ENCODE peak calls at places on chromosomes 11 and 22, in nine cellular contexts. M is nephron progenitor cell, S is HCT116, E is PC-3, U is GM20000, N is Peyer's patch, F is GM13976, P is AG10803, J is colonic mucosa. W is an unnamed sample.

GRCh38 chr22:42716649-42717127 is 4.0 kb downstream of the A4GALT start:
- DNase-seq in P (no peak), U (peak), M (no peak), S (no peak), N (peak), J (no peak), E (no peak), F (peak), W (no peak)

GRCh38 chr22:35892192-35892591 is 136.4 kb downstream of the RBFOX2 start:
- DNase-seq in N (no peak), S (no peak), E (peak), J (no peak), U (no peak), F (no peak), P (peak), M (no peak), W (peak)

GRCh38 chr11:94769897-94770296 is 1.7 kb downstream of the AMOTL1 start:
- DNase-seq in U (no peak), N (no peak), J (no peak), S (no peak), E (peak), F (no peak), P (no peak), M (no peak), W (no peak)

GRCh38 chr11:63532799-63533475 is 3.7 kb upstream of the PLAAT4 start:
- DNase-seq in F (no peak), P (no peak), U (no peak), E (no peak), S (no peak), M (no peak), J (no peak), N (no peak), W (no peak)

GRCh38 chr11:17208257-17208999 is 642 bp upstream of the PIK3C2A start:
- DNase-seq in N (peak), P (peak), F (peak), M (no peak), J (peak), E (peak), U (peak), S (peak), W (peak)

GRCh38 chr11:106691807-106692365 is 326.4 kb downstream of the GUCY1A2 start:
- DNase-seq in F (no peak), N (no peak), J (no peak), U (no peak), P (no peak), M (no peak), S (no peak), E (peak), W (no peak)

GRCh38 chr11:76637491-76638266 is 32.9 kb downstream of the LRRC32 start:
- DNase-seq in J (no peak), E (no peak), P (no peak), S (no peak), M (no peak), F (peak), N (peak), U (peak), W (no peak)

GRCh38 chr11:9568854-9569587 is 4.4 kb upstream of the WEE1 start:
- DNase-seq in U (peak), J (peak), P (peak), E (peak), N (peak), F (peak), S (peak), M (no peak), W (peak)

GRCh38 chr11:57662893-57663292 is 5.0 kb upstream of the ZDHHC5 start:
- DNase-seq in P (no peak), J (no peak), M (no peak), F (no peak), U (no peak), N (no peak), S (no peak), E (peak), W (no peak)

GRCh38 chr22:31170971-31171370 is 11.0 kb downstream of the RNF185 start:
- DNase-seq in F (no peak), M (no peak), P (no peak), N (peak), S (no peak), U (no peak), E (no peak), J (no peak), W (no peak)

GRCh38 chr22:40243891-40244290 is 66.2 kb downstream of the TNRC6B start:
- DNase-seq in E (no peak), F (no peak), P (no peak), M (no peak), U (no peak), S (no peak), N (no peak), J (no peak), W (no peak)

GRCh38 chr11:27254744-27255446 is 108.1 kb downstream of the CCDC34 start:
- DNase-seq in N (no peak), E (no peak), U (no peak), M (no peak), J (no peak), F (no peak), S (no peak), P (peak), W (no peak)

GRCh38 chr11:80096736-80097135 is 655.9 kb upstream of the TENM4 start:
- DNase-seq in F (no peak), U (no peak), N (no peak), P (peak), J (no peak), M (no peak), S (no peak), E (peak), W (peak)

GRCh38 chr11:59755701-59756495 is 722 bp downstream of the STX3 start:
- DNase-seq in U (no peak), F (peak), M (peak), E (peak), N (peak), P (peak), J (peak), S (peak), W (peak)

GRCh38 chr11:117520201-117520600 is 192.5 kb downstream of the CEP164 start:
- DNase-seq in U (no peak), N (no peak), E (peak), P (peak), J (no peak), F (no peak), S (no peak), M (no peak), W (peak)

GRCh38 chr11:117520966-117521365 is 193.3 kb downstream of the CEP164 start:
- DNase-seq in P (no peak), E (no peak), S (no peak), N (no peak), M (no peak), U (no peak), F (no peak), J (no peak), W (no peak)

GRCh38 chr11:117523680-117524079 is 196.0 kb downstream of the CEP164 start:
- DNase-seq in E (peak), J (no peak), N (no peak), P (peak), S (no peak), F (no peak), M (no peak), U (no peak), W (no peak)

GRCh38 chr11:117519590-117519989 is 191.9 kb downstream of the CEP164 start:
- DNase-seq in F (no peak), E (no peak), M (no peak), J (no peak), P (no peak), S (no peak), U (no peak), N (peak), W (no peak)

GRCh38 chr11:117521974-117522373 is 194.3 kb downstream of the CEP164 start:
- DNase-seq in P (no peak), E (no peak), F (no peak), S (no peak), M (no peak), N (no peak), U (no peak), J (no peak), W (no peak)
- TF ChIP-seq CTCF in P (no peak), E (no peak), F (no peak), S (no peak), M (no peak), N (no peak), U (no peak), J (no peak), W (no peak)

GRCh38 chr11:48207881-48208280 is 8.7 kb upstream of the OR4B1 start:
- DNase-seq in U (no peak), N (no peak), M (no peak), P (no peak), S (no peak), J (no peak), F (no peak), E (no peak), W (no peak)

DNA sequence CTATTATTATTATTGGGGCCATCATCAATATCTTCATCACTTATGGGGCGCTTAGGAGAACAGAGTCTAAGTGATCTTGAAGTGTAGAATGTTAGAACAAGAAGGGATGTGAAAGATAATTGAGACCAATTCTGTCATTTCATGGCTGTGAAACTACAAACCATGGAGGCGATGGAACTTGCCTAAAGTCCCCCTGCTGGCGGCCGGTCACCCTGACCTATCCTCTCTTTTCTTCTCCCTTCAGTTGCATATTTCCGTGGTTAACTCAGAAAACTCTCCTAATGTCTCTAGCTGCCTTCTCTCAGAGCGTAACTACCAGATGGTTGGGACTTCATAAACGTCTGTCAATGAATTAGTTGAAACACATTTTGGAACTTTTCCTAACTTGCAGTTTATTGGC is 6.6 kb upstream of the OR4B1 start:
- DNase-seq in F (no peak), M (no peak), N (no peak), P (peak), J (no peak), S (no peak), U (no peak), E (peak), W (peak)
- TF ChIP-seq CTCF in F (no peak), M (no peak), N (no peak), P (peak), J (no peak), S (peak), U (no peak), E (peak), W (no peak)

GRCh38 chr11:114025329-114025907 is 34.1 kb upstream of the ZBTB16 start:
- DNase-seq in M (no peak), S (no peak), P (no peak), U (no peak), F (no peak), E (no peak), J (no peak), N (no peak), W (no peak)

GRCh38 chr11:114031599-114032320 is 27.8 kb upstream of the ZBTB16 start:
- DNase-seq in S (no peak), P (no peak), E (peak), J (no peak), U (no peak), N (no peak), M (no peak), F (no peak), W (no peak)

GRCh38 chr11:114027396-114027795 is 32.1 kb upstream of the ZBTB16 start:
- DNase-seq in J (no peak), N (no peak), E (no peak), U (no peak), P (no peak), F (no peak), M (no peak), S (no peak), W (no peak)

GRCh38 chr11:114027941-114028340 is 31.6 kb upstream of the ZBTB16 start:
- DNase-seq in J (no peak), N (no peak), P (no peak), S (no peak), M (no peak), U (no peak), F (no peak), E (peak), W (no peak)

GRCh38 chr11:114026355-114026754 is 33.2 kb upstream of the ZBTB16 start:
- DNase-seq in M (no peak), N (peak), S (no peak), U (no peak), E (peak), F (no peak), P (no peak), J (no peak), W (peak)
- TF ChIP-seq CTCF in M (no peak), N (no peak), S (peak), U (no peak), E (peak), F (no peak), P (no peak), J (no peak), W (no peak)

DNA sequence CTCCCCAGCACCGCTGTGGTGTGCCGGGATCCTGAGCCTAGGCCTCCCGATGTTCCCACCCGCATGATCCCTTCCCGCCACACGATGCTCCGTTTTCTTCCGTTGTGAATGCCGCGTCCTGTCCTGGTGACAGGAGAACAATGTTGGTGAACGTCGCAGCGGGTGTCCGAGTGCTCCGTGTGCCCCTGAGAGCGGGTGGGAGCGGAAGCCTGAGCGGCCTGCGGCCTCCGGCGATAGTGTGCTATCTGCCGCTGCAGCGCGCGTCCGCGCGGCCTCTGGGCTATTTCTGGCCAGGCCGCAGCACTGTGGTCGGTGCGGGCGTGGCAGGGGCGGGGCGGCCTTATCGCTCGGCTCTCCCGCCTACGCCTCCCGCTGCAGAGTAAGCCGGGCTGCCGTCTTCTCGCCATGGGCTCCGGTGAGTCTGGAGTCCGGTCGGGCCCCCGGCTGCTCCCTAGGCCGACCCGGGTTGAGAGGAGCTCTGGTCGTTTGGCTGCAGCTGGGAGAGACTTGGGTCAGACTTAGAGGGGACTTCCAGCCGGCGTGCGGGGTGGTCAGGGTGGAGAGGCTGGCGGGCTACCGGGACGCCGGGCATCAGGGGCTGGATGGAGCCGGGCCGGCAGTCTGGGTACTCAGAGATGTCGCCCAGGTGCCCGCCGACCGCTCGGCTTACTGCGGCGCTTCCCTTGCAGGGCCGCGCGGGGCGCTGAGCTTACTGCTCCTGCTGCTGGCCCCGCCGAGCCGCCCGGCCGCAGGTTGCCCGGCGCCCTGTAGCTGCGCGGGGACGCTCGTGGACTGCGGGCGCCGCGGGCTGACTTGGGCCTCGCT is at the start of gene GP1BB:
- DNase-seq in M (peak), U (peak), E (peak), N (no peak), J (peak), F (peak), S (no peak), P (no peak), W (no peak)
- TF ChIP-seq CTCF in M (no peak), U (no peak), E (no peak), N (no peak), J (no peak), F (no peak), S (no peak), P (no peak), W (no peak)

W was measured in MCF 10A.